ENCODE peak calls at places on chromosomes 11 and 22, in five cellular contexts. One of them, this sample, is unnamed.

GRCh38 chr22:19669570-19669969 is 44.7 kb upstream of the SEPTIN5 start:
- DNase-seq in GM23248: no peak
- DNase-seq in mesenchymal stem cell: no peak
- DNase-seq in neural progenitor cell: no peak
- DNase-seq in GM12878: no peak
- DNase-seq in this sample: no peak

GRCh38 chr11:117538731-117539130 is 211.1 kb downstream of the CEP164 start:
- DNase-seq in neural progenitor cell: peak
- DNase-seq in GM12878: no peak
- DNase-seq in mesenchymal stem cell: peak
- DNase-seq in GM23248: no peak
- DNase-seq in this sample: no peak

GRCh38 chr11:27914080-27914479 is 193.9 kb downstream of the KIF18A start:
- DNase-seq in GM12878: no peak
- DNase-seq in GM23248: peak
- DNase-seq in mesenchymal stem cell: no peak
- DNase-seq in neural progenitor cell: no peak
- DNase-seq in this sample: no peak

GRCh38 chr11:130514316-130514715 is 65.9 kb downstream of the ADAMTS15 start:
- DNase-seq in GM23248: peak
- DNase-seq in neural progenitor cell: no peak
- DNase-seq in mesenchymal stem cell: no peak
- DNase-seq in GM12878: no peak
- DNase-seq in this sample: no peak

GRCh38 chr11:22349446-22349845 is 11.3 kb downstream of the SLC17A6 start:
- DNase-seq in GM23248: no peak
- DNase-seq in neural progenitor cell: no peak
- DNase-seq in mesenchymal stem cell: no peak
- DNase-seq in GM12878: no peak
- DNase-seq in this sample: no peak

GRCh38 chr11:46198245-46198872 is 77.1 kb upstream of the PHF21A start:
- DNase-seq in neural progenitor cell: no peak
- DNase-seq in GM12878: no peak
- DNase-seq in mesenchymal stem cell: no peak
- DNase-seq in GM23248: no peak
- DNase-seq in this sample: no peak

GRCh38 chr22:29267858-29268510 is at the start of the genes EWSR1 and RHBDD3:
- DNase-seq in mesenchymal stem cell: peak
- DNase-seq in GM23248: peak
- DNase-seq in GM12878: peak
- DNase-seq in neural progenitor cell: peak
- DNase-seq in this sample: peak

GRCh38 chr11:66845143-66845875 is 2.1 kb downstream of the RCE1 start:
- DNase-seq in GM23248: no peak
- DNase-seq in neural progenitor cell: no peak
- DNase-seq in GM12878: no peak
- DNase-seq in mesenchymal stem cell: no peak
- DNase-seq in this sample: peak

GRCh38 chr22:37192232-37192631 is 4.2 kb upstream of the C1QTNF6 start:
- DNase-seq in neural progenitor cell: no peak
- DNase-seq in GM23248: no peak
- DNase-seq in mesenchymal stem cell: no peak
- DNase-seq in GM12878: no peak
- DNase-seq in this sample: no peak

GRCh38 chr11:76610871-76611475 is 59.6 kb downstream of the LRRC32 start:
- DNase-seq in mesenchymal stem cell: peak
- DNase-seq in GM12878: no peak
- DNase-seq in neural progenitor cell: no peak
- DNase-seq in GM23248: no peak
- DNase-seq in this sample: no peak

GRCh38 chr11:1542267-1542666 is 29.8 kb downstream of the DUSP8 start:
- DNase-seq in mesenchymal stem cell: no peak
- DNase-seq in GM23248: no peak
- DNase-seq in neural progenitor cell: no peak
- DNase-seq in GM12878: no peak
- DNase-seq in this sample: no peak

GRCh38 chr11:71388637-71389235 is 59.5 kb downstream of the DHCR7 start:
- DNase-seq in mesenchymal stem cell: no peak
- DNase-seq in GM12878: no peak
- DNase-seq in neural progenitor cell: no peak
- DNase-seq in GM23248: no peak
- DNase-seq in this sample: no peak

GRCh38 chr11:87421422-87421821 is 383.7 kb downstream of the TMEM135 start:
- DNase-seq in mesenchymal stem cell: peak
- DNase-seq in neural progenitor cell: peak
- DNase-seq in GM12878: peak
- DNase-seq in GM23248: peak
- DNase-seq in this sample: peak
- H2AFZ ChIP-seq in mesenchymal stem cell: no peak
- H2AFZ ChIP-seq in neural progenitor cell: no peak
- H2AFZ ChIP-seq in GM12878: no peak
- H2AFZ ChIP-seq in GM23248: peak
- H2AFZ ChIP-seq in this sample: no peak

GRCh38 chr11:118618991-118619375 is 11.6 kb downstream of the PHLDB1 start:
- DNase-seq in GM23248: peak
- DNase-seq in mesenchymal stem cell: peak
- DNase-seq in GM12878: no peak
- DNase-seq in neural progenitor cell: no peak
- DNase-seq in this sample: no peak

GRCh38 chr11:118620529-118621070 is 13.2 kb downstream of the PHLDB1 start:
- DNase-seq in GM12878: no peak
- DNase-seq in neural progenitor cell: no peak
- DNase-seq in GM23248: no peak
- DNase-seq in mesenchymal stem cell: no peak
- DNase-seq in this sample: no peak

GRCh38 chr11:118618115-118618990 is 10.9 kb downstream of the PHLDB1 start:
- DNase-seq in neural progenitor cell: peak
- DNase-seq in GM12878: no peak
- DNase-seq in GM23248: peak
- DNase-seq in mesenchymal stem cell: peak
- DNase-seq in this sample: no peak

GRCh38 chr11:118621071-118621815 is 13.8 kb downstream of the PHLDB1 start:
- DNase-seq in mesenchymal stem cell: peak
- DNase-seq in GM23248: peak
- DNase-seq in GM12878: no peak
- DNase-seq in neural progenitor cell: peak
- DNase-seq in this sample: peak

GRCh38 chr11:118619444-118620205 is 12.2 kb downstream of the PHLDB1 start:
- DNase-seq in GM12878: no peak
- DNase-seq in GM23248: peak
- DNase-seq in mesenchymal stem cell: peak
- DNase-seq in neural progenitor cell: no peak
- DNase-seq in this sample: no peak
- H3K27ac ChIP-seq in GM12878: no peak
- H3K27ac ChIP-seq in GM23248: peak
- H3K27ac ChIP-seq in mesenchymal stem cell: peak
- H3K27ac ChIP-seq in neural progenitor cell: no peak
- H3K27ac ChIP-seq in this sample: no peak

GRCh38 chr22:45511847-45512261 is 9.2 kb downstream of the FBLN1 start:
- DNase-seq in neural progenitor cell: no peak
- DNase-seq in GM23248: peak
- DNase-seq in mesenchymal stem cell: peak
- DNase-seq in GM12878: no peak
- DNase-seq in this sample: no peak

GRCh38 chr22:45510376-45511232 is 7.9 kb downstream of the FBLN1 start:
- DNase-seq in GM12878: no peak
- DNase-seq in neural progenitor cell: no peak
- DNase-seq in mesenchymal stem cell: peak
- DNase-seq in GM23248: peak
- DNase-seq in this sample: no peak

GRCh38 chr22:45515678-45516077 is 13.0 kb downstream of the FBLN1 start:
- DNase-seq in GM12878: no peak
- DNase-seq in mesenchymal stem cell: no peak
- DNase-seq in GM23248: peak
- DNase-seq in neural progenitor cell: no peak
- DNase-seq in this sample: no peak

GRCh38 chr22:45508814-45509213 is 6.1 kb downstream of the FBLN1 start:
- DNase-seq in GM23248: no peak
- DNase-seq in neural progenitor cell: no peak
- DNase-seq in GM12878: no peak
- DNase-seq in mesenchymal stem cell: no peak
- DNase-seq in this sample: no peak

DNA sequence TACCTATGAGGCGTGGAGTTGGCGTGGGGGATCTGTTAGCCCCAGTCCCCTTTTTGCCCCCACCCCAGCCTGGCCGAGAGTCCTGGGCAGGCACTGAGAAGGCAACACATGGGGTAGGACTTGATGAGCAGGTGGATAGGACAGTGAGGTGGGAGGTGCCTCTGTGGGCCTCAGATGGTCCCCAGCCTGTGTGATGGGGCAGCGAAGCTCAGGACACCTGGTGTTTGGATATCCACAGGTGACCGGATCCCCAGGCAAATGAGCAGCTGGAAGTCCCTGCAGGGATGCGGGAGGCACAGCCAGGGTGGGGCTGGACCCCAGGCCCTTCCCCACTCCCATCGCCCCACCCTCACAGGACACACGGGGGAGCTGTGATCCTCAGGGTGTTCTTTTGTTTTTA is 9.7 kb downstream of the FBLN1 start:
- DNase-seq in GM12878: no peak
- DNase-seq in mesenchymal stem cell: no peak
- DNase-seq in neural progenitor cell: no peak
- DNase-seq in GM23248: no peak
- DNase-seq in this sample: no peak
- H3K9ac ChIP-seq in GM12878: no peak
- H3K9ac ChIP-seq in mesenchymal stem cell: peak
- H3K9ac ChIP-seq in neural progenitor cell: no peak
- H3K9ac ChIP-seq in GM23248: peak
- H3K9ac ChIP-seq in this sample: no peak

DNA sequence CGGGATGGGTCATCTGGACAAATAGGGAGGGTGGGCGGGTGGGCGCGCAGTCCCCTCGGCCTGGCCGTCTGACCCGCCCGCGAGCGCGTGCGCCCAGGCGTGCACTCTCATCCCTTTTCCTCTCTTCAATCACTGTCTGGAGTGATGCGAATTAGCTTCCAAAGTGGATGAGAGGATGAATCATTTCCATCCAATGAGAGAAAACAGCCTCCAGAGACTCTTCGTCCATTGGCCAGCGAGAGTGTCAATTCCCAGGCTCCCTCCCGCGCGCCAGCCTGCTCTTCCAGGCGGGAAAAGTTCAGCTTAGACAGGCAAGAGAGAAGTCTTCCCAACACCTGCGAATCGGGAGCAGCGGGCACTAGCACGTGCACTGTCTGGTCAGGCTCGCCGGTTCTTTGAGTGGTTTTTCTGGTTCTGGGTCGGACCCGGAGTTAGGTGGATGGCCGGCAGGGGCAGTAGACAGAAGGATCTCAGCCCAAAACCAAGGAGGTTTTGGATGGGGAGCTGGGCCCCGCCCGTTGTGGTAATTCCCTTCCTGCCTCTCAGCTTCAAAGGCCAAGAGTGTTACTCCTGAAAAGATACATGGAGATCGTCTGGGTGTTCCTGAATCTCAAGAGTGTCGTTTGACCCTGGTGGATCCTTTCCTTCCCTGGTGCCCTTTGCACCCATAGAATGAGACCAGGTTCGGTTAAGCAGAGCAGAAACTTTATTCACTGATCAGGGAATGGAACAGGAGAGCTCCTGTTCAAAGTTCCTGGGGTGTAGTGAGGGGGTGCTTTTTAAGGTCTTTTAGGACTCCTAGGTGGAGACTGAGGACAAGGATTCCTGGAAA is 33.4 kb upstream of the GLYATL1 start:
- DNase-seq in GM23248: peak
- DNase-seq in GM12878: no peak
- DNase-seq in neural progenitor cell: peak
- DNase-seq in mesenchymal stem cell: peak
- DNase-seq in this sample: no peak
- H2AFZ ChIP-seq in GM23248: peak
- H2AFZ ChIP-seq in GM12878: no peak
- H2AFZ ChIP-seq in neural progenitor cell: peak
- H2AFZ ChIP-seq in mesenchymal stem cell: no peak
- H2AFZ ChIP-seq in this sample: no peak